ENCODE peak calls at places on chromosomes 5 and 9, in eight cellular contexts. One of them, this sample, is unnamed.
A peak's percentile ranks its signal among the peaks of the same experiment; 100 is the strongest.

GRCh38 chr9:133340916-133341315 is 4.9 kb upstream of the SURF6 start:
- DNase-seq in uterus: no peak
- DNase-seq in fibroblast of mammary gland: no peak
- DNase-seq in stromal cell of bone marrow: no peak
- DNase-seq in MV-4-11: no peak
- DNase-seq in mucosa of descending colon: no peak
- DNase-seq in psoas muscle: no peak
- DNase-seq in activated naive CD4-positive, alpha-beta T cell treated with anti-CD3 and anti-CD28 coated beads, Interleukin-2, amount 50 U/mL, for 72 hours: no peak
- DNase-seq in this sample: no peak

GRCh38 chr9:27125030-27125429 is 16.0 kb downstream of the TEK start:
- DNase-seq in activated naive CD4-positive, alpha-beta T cell treated with anti-CD3 and anti-CD28 coated beads, Interleukin-2, amount 50 U/mL, for 72 hours: no peak
- DNase-seq in mucosa of descending colon: peak; percentile 44
- DNase-seq in stromal cell of bone marrow: peak; percentile 90
- DNase-seq in MV-4-11: no peak
- DNase-seq in uterus: peak; percentile 65
- DNase-seq in fibroblast of mammary gland: peak; percentile 98
- DNase-seq in psoas muscle: peak; percentile 71
- DNase-seq in this sample: peak; percentile 90

GRCh38 chr9:16794871-16795639 is 75.4 kb downstream of the BNC2 start:
- DNase-seq in MV-4-11: no peak
- DNase-seq in activated naive CD4-positive, alpha-beta T cell treated with anti-CD3 and anti-CD28 coated beads, Interleukin-2, amount 50 U/mL, for 72 hours: no peak
- DNase-seq in stromal cell of bone marrow: peak; percentile 88
- DNase-seq in psoas muscle: peak; percentile 74
- DNase-seq in uterus: peak; percentile 36
- DNase-seq in fibroblast of mammary gland: peak; percentile 92
- DNase-seq in mucosa of descending colon: no peak
- DNase-seq in this sample: peak; percentile 74

GRCh38 chr9:88976888-88977257 is 14.4 kb upstream of the S1PR3 start:
- DNase-seq in psoas muscle: no peak
- DNase-seq in activated naive CD4-positive, alpha-beta T cell treated with anti-CD3 and anti-CD28 coated beads, Interleukin-2, amount 50 U/mL, for 72 hours: no peak
- DNase-seq in fibroblast of mammary gland: no peak
- DNase-seq in stromal cell of bone marrow: no peak
- DNase-seq in MV-4-11: no peak
- DNase-seq in uterus: no peak
- DNase-seq in mucosa of descending colon: no peak
- DNase-seq in this sample: no peak

GRCh38 chr5:62460578-62460983 is 48.0 kb downstream of the IPO11 start:
- DNase-seq in stromal cell of bone marrow: peak; percentile 19
- DNase-seq in psoas muscle: no peak
- DNase-seq in uterus: no peak
- DNase-seq in activated naive CD4-positive, alpha-beta T cell treated with anti-CD3 and anti-CD28 coated beads, Interleukin-2, amount 50 U/mL, for 72 hours: no peak
- DNase-seq in mucosa of descending colon: no peak
- DNase-seq in MV-4-11: peak; percentile 38
- DNase-seq in fibroblast of mammary gland: peak; percentile 70
- DNase-seq in this sample: no peak

GRCh38 chr9:125635888-125636287 is 71.1 kb downstream of the MAPKAP1 start:
- DNase-seq in stromal cell of bone marrow: no peak
- DNase-seq in MV-4-11: no peak
- DNase-seq in uterus: no peak
- DNase-seq in mucosa of descending colon: no peak
- DNase-seq in fibroblast of mammary gland: no peak
- DNase-seq in psoas muscle: no peak
- DNase-seq in activated naive CD4-positive, alpha-beta T cell treated with anti-CD3 and anti-CD28 coated beads, Interleukin-2, amount 50 U/mL, for 72 hours: no peak
- DNase-seq in this sample: no peak

GRCh38 chr9:73176450-73176875 is 24.8 kb downstream of the ANXA1 start:
- DNase-seq in MV-4-11: no peak
- DNase-seq in activated naive CD4-positive, alpha-beta T cell treated with anti-CD3 and anti-CD28 coated beads, Interleukin-2, amount 50 U/mL, for 72 hours: no peak
- DNase-seq in mucosa of descending colon: no peak
- DNase-seq in uterus: no peak
- DNase-seq in stromal cell of bone marrow: no peak
- DNase-seq in psoas muscle: no peak
- DNase-seq in fibroblast of mammary gland: peak; percentile 40
- DNase-seq in this sample: no peak

GRCh38 chr5:151628112-151628823 is 37.1 kb upstream of the FAT2 start:
- DNase-seq in activated naive CD4-positive, alpha-beta T cell treated with anti-CD3 and anti-CD28 coated beads, Interleukin-2, amount 50 U/mL, for 72 hours: no peak
- DNase-seq in stromal cell of bone marrow: peak; percentile 31
- DNase-seq in MV-4-11: no peak
- DNase-seq in mucosa of descending colon: no peak
- DNase-seq in psoas muscle: peak; percentile 73
- DNase-seq in uterus: no peak
- DNase-seq in fibroblast of mammary gland: no peak
- DNase-seq in this sample: peak; percentile 82

GRCh38 chr5:64166201-64166959 is 737 bp downstream of the RNF180 start:
- DNase-seq in mucosa of descending colon: no peak
- DNase-seq in psoas muscle: no peak
- DNase-seq in uterus: peak; percentile 28
- DNase-seq in MV-4-11: no peak
- DNase-seq in stromal cell of bone marrow: no peak
- DNase-seq in activated naive CD4-positive, alpha-beta T cell treated with anti-CD3 and anti-CD28 coated beads, Interleukin-2, amount 50 U/mL, for 72 hours: no peak
- DNase-seq in fibroblast of mammary gland: peak; percentile 2
- DNase-seq in this sample: no peak

GRCh38 chr5:116046823-116047222 is 14.6 kb downstream of the ARL14EPL start:
- DNase-seq in MV-4-11: no peak
- DNase-seq in uterus: no peak
- DNase-seq in activated naive CD4-positive, alpha-beta T cell treated with anti-CD3 and anti-CD28 coated beads, Interleukin-2, amount 50 U/mL, for 72 hours: no peak
- DNase-seq in stromal cell of bone marrow: peak; percentile 6
- DNase-seq in mucosa of descending colon: no peak
- DNase-seq in psoas muscle: no peak
- DNase-seq in fibroblast of mammary gland: no peak
- DNase-seq in this sample: no peak